ENCODE peak calls at places on chromosomes 13 and 19, in eight cellular contexts. T, L, Q, F, H, Y, C and B are unnamed samples.

GRCh38 chr19:31543456-31543855 is 194.2 kb upstream of the TSHZ3 start:
- DNase-seq in L (no peak), Y (no peak), C (no peak), F (no peak), Q (no peak), H (no peak), T (no peak), B (no peak)

GRCh38 chr13:72570019-72570418 is 157.4 kb downstream of the MZT1 start:
- DNase-seq in Y (no peak), F (no peak), Q (no peak), C (no peak), H (no peak), L (no peak), T (no peak), B (no peak)

GRCh38 chr19:36097036-36097435 is 13.9 kb upstream of the OVOL3 start:
- DNase-seq in C (no peak), F (no peak), L (no peak), H (no peak), T (no peak), Y (no peak), Q (no peak), B (no peak)

GRCh38 chr13:66349945-66350344 is 880.2 kb downstream of the PCDH9 start:
- DNase-seq in F (no peak), C (no peak), Q (no peak), T (no peak), L (no peak), Y (no peak), H (no peak), B (no peak)

GRCh38 chr13:111095031-111095840 is 19.9 kb upstream of the ARHGEF7 start:
- DNase-seq in F (no peak), L (no peak), Q (no peak), H (no peak), C (no peak), T (no peak), Y (no peak), B (no peak)

GRCh38 chr19:18128044-18128443 is 24.9 kb upstream of the PIK3R2 start:
- DNase-seq in Y (no peak), L (no peak), T (peak), Q (peak), C (no peak), F (no peak), H (no peak), B (no peak)

GRCh38 chr13:97307882-97308624 is 85.9 kb downstream of the MBNL2 start:
- DNase-seq in C (no peak), H (peak), Y (peak), T (peak), F (no peak), L (no peak), Q (peak), B (no peak)

GRCh38 chr19:7921955-7922840 is 2.1 kb downstream of the SNAPC2 start:
- DNase-seq in F (no peak), L (no peak), T (no peak), Q (no peak), H (no peak), Y (no peak), C (no peak), B (no peak)

GRCh38 chr13:59587971-59588716 is 575.6 kb downstream of the DIAPH3 start:
- DNase-seq in Y (no peak), C (no peak), H (no peak), L (no peak), F (no peak), T (no peak), Q (no peak), B (no peak)

GRCh38 chr19:49875801-49876421 is 1.2 kb downstream of the AKT1S1 start:
- DNase-seq in Y (peak), T (peak), C (peak), L (peak), H (peak), Q (no peak), F (no peak), B (peak)

GRCh38 chr13:32233062-32233461 is 82.1 kb downstream of the ZAR1L start:
- DNase-seq in Y (no peak), H (no peak), T (no peak), C (no peak), F (no peak), L (no peak), Q (no peak), B (no peak)

GRCh38 chr19:8512115-8512967 is 1.6 kb downstream of the ZNF414 start:
- DNase-seq in C (no peak), T (peak), H (peak), L (no peak), F (no peak), Y (no peak), Q (peak), B (no peak)

GRCh38 chr13:106533940-106534843 is 1.3 kb downstream of the EFNB2 start:
- DNase-seq in L (peak), T (peak), H (no peak), F (no peak), Q (peak), Y (peak), C (no peak), B (peak)